ENCODE peak calls at places on chromosomes 1 and 21, in seven cellular contexts. J is HT1080; R is activated CD4-positive, alpha-beta T cell treated with anti-CD3 and anti-CD28 coated beads for 24 hours; C is NCI-H1092 treated with DMSO at 0.1 percent for 48 hours; K is stomach; T is M059J; A is NCI-H774. H is an unnamed sample.

GRCh38 chr1:55833452-55834160 is 618.4 kb upstream of the USP24 start:
- DNase-seq in J (no peak), R (no peak), C (peak), K (no peak), T (peak), A (no peak), H (no peak)

GRCh38 chr1:234871039-234871709 is 257.5 kb downstream of the TOMM20 start:
- DNase-seq in J (no peak), R (no peak), C (no peak), K (no peak), T (no peak), A (no peak), H (no peak)

GRCh38 chr1:29383972-29384371 is 147.7 kb downstream of the PTPRU start:
- DNase-seq in J (peak), R (no peak), C (no peak), K (no peak), T (peak), A (no peak), H (no peak)

GRCh38 chr1:156310962-156311361 is 11.9 kb upstream of the VHLL start:
- DNase-seq in J (peak), R (no peak), C (no peak), K (no peak), T (peak), A (no peak), H (no peak)

GRCh38 chr1:216221260-216221700 is 202.0 kb downstream of the USH2A start:
- DNase-seq in J (peak), R (no peak), C (peak), K (peak), T (peak), A (peak), H (peak)

GRCh38 chr1:161314201-161314981 is at the start of gene SDHC:
- DNase-seq in J (peak), R (peak), C (peak), K (peak), T (peak), A (peak), H (peak)

GRCh38 chr21:29737188-29737587 is 202.6 kb downstream of the GRIK1 start:
- DNase-seq in J (no peak), R (no peak), C (no peak), K (no peak), T (no peak), A (no peak), H (no peak)

GRCh38 chr1:9615316-9616063 is 26.8 kb downstream of the TMEM201 start:
- DNase-seq in J (peak), R (no peak), C (no peak), K (peak), T (peak), A (no peak), H (no peak)

GRCh38 chr1:108084866-108085477 is 115.2 kb downstream of the SLC25A24 start:
- DNase-seq in J (no peak), R (no peak), C (no peak), K (no peak), T (no peak), A (no peak), H (no peak)

H was measured in NCI-H2107.